ENCODE peak calls at places on chromosomes 2 and 18, in six cellular contexts. Y is MM.1S, S is HL-60, M is gastrocnemius medialis, L is astrocyte, C is tibial artery. E is an unnamed sample.

GRCh38 chr18:62324917-62325805 is at the start of gene TNFRSF11A:
- DNase-seq in Y (peak), S (peak), M (no peak), L (no peak), C (no peak), E (peak)

GRCh38 chr2:109231428-109231827 is 102.4 kb downstream of the SH3RF3 start:
- DNase-seq in Y (no peak), S (no peak), M (no peak), L (no peak), C (no peak), E (no peak)

GRCh38 chr2:113157897-113158753 is 15.6 kb upstream of the PSD4 start:
- DNase-seq in Y (no peak), S (no peak), M (no peak), L (peak), C (no peak), E (no peak)

GRCh38 chr2:158893057-158893456 is 75.4 kb upstream of the TANC1 start:
- DNase-seq in Y (no peak), S (no peak), M (no peak), L (peak), C (no peak), E (no peak)

GRCh38 chr2:236360486-236360885 is 96.3 kb upstream of the ASB18 start:
- DNase-seq in Y (no peak), S (no peak), M (no peak), L (peak), C (no peak), E (no peak)

GRCh38 chr2:190904644-190905043 is 24.0 kb downstream of the GLS start:
- DNase-seq in Y (no peak), S (no peak), M (no peak), L (peak), C (no peak), E (no peak)

GRCh38 chr2:120828832-120829632 is 93.4 kb downstream of the GLI2 start:
- DNase-seq in Y (no peak), S (no peak), M (no peak), L (no peak), C (no peak), E (no peak)

GRCh38 chr2:205274801-205275200 is 407.5 kb upstream of the NRP2 start:
- DNase-seq in Y (no peak), S (no peak), M (no peak), L (no peak), C (no peak), E (no peak)

GRCh38 chr2:9971890-9972289 is 20.4 kb downstream of the GRHL1 start:
- DNase-seq in Y (no peak), S (no peak), M (no peak), L (no peak), C (no peak), E (no peak)

GRCh38 chr2:119674711-119675500 is 4.1 kb upstream of the TMEM177 start:
- DNase-seq in Y (no peak), S (no peak), M (no peak), L (no peak), C (no peak), E (no peak)

GRCh38 chr2:188788621-188789020 is 185.6 kb upstream of the COL3A1 start:
- DNase-seq in Y (no peak), S (no peak), M (peak), L (peak), C (peak), E (no peak)

DNA sequence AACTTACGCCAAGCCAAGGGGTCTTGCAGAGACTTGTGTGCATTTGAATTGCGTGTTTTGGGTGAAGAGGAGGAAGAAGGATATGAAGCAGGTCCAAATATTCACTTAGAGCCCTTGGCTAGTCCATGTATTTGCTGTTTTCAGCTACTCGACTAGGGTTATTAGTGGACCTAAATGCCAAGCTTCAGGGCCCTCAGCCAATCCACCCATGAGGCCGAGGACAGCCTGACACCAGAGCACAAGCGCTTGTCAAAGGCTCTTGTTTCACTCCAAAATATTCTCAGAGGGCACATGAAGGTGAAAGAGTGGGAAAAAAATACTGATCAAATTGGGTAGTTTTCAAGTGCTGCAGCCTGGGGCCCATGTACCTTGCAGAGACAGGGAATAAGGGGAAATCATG is 174.8 kb upstream of the ACAA2 start:
- DNase-seq in Y (no peak), S (no peak), M (no peak), L (no peak), C (no peak), E (no peak)
- H3K27ac ChIP-seq in Y (no peak), S (no peak), M (peak), L (no peak), C (no peak), E (no peak)

DNA sequence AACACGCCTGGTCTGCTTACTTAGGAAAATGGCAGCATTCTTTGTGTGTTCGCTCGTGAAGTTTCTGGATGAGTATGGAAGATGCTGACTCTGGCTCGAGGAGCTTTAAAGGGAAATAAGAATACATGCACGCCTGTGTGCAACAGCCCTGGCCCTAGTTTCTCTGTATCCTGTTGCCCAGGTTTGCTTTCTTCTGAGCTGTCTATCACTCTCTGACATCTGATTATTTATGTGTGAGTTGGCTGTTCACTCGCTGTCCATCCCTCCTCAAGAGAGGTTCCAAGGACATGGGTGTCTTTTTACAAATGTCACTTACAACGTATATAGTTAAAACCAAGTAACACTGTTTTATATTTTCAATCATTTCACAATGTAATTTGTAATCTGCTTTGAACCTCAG is 16.0 kb downstream of the SLC9A2 start:
- DNase-seq in Y (no peak), S (no peak), M (no peak), L (no peak), C (no peak), E (no peak)
- H3K27ac ChIP-seq in Y (no peak), S (no peak), M (no peak), L (no peak), C (no peak), E (no peak)

GRCh38 chr2:54901224-54901986 is 148.8 kb downstream of the RTN4 start:
- DNase-seq in Y (no peak), S (no peak), M (peak), L (no peak), C (no peak), E (no peak)

GRCh38 chr2:54902763-54903162 is 147.5 kb downstream of the RTN4 start:
- DNase-seq in Y (no peak), S (no peak), M (no peak), L (no peak), C (no peak), E (no peak)

GRCh38 chr2:54904836-54905235 is 145.4 kb downstream of the RTN4 start:
- DNase-seq in Y (no peak), S (no peak), M (no peak), L (no peak), C (no peak), E (no peak)

GRCh38 chr2:54906711-54907110 is 143.5 kb downstream of the RTN4 start:
- DNase-seq in Y (no peak), S (no peak), M (no peak), L (no peak), C (no peak), E (no peak)

GRCh38 chr2:54903736-54904554 is 146.3 kb downstream of the RTN4 start:
- DNase-seq in Y (no peak), S (peak), M (peak), L (peak), C (no peak), E (no peak)
- H3K27ac ChIP-seq in Y (no peak), S (no peak), M (peak), L (peak), C (no peak), E (no peak)

DNA sequence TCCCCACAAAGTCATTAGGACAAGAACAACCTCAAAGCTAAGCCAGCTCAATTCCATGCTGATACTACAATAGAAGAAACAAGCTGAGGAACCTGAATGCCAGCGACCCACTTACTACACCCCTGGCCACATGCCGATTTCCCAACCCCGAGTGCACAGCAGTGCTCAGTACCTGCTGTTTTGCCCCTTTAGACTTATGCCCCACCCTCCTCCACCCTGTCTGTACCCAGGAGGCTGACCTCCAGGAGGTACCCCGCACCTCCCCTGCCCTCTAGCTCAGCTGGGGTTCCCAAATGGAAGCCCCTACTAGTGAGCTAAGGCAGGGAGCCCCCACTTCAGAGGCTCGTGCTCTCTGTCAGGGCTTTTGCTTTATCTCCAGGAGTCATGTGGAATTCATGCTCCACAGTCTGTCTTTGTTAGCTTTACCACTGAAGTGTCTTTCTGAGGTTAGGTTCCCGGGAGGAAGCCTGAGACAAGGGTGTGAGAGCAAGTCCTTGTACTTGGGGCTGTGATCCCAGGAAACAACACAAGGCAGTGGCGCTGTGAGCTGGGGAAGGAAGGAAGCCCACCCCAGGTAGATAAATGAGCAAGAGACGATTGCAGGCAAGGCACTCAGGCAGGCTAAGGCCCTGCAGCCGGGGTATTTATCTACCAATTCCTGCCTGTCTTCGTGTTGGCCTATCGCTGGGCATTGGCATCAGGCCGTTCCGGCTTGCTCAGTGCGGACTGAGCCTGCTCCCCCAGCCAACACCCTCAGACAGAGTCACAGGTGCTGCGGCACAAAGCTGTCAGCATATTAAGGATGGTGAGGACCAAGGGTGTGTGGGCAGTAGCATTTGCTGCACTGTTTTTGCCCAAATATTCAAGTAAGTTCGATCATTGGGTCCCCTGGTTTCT is 220.6 kb downstream of the CYP26B1 start:
- DNase-seq in Y (no peak), S (no peak), M (no peak), L (no peak), C (no peak), E (no peak)
- H3K27ac ChIP-seq in Y (no peak), S (no peak), M (no peak), L (no peak), C (no peak), E (no peak)